ENCODE peak calls at places on chromosomes 11 and 22, in ten cellular contexts. Q, P, F, O, A, L, X, D, H and U are unnamed samples.

GRCh38 chr22:49023161-49023878 is 804.4 kb downstream of the BRD1 start:
- DNase-seq in O (no peak), H (no peak), Q (no peak), F (no peak), L (peak), P (peak), X (no peak), D (peak), A (no peak), U (no peak)

GRCh38 chr22:43451651-43452050 is 39.8 kb downstream of the MPPED1 start:
- DNase-seq in A (no peak), H (no peak), O (no peak), Q (no peak), X (no peak), F (no peak), P (no peak), D (peak), L (no peak), U (no peak)

GRCh38 chr22:19658967-19659804 is 55.1 kb upstream of the SEPTIN5 start:
- DNase-seq in L (no peak), X (no peak), Q (no peak), O (no peak), D (no peak), F (no peak), P (no peak), H (no peak), A (no peak), U (no peak)

GRCh38 chr22:17922925-17923898 is 101.1 kb downstream of the MICAL3 start:
- DNase-seq in L (peak), O (no peak), H (peak), F (no peak), A (no peak), Q (peak), D (no peak), P (no peak), X (no peak), U (no peak)

GRCh38 chr22:33515733-33516297 is 404.5 kb downstream of the LARGE1 start:
- DNase-seq in H (no peak), Q (no peak), A (no peak), O (peak), L (peak), X (no peak), P (no peak), F (no peak), D (no peak), U (no peak)

GRCh38 chr11:63680842-63681207 is 475 bp upstream of the RTN3 start:
- DNase-seq in P (no peak), A (no peak), H (no peak), D (no peak), L (no peak), X (no peak), F (no peak), O (no peak), Q (no peak), U (peak)

GRCh38 chr11:64067257-64067993 is 31.7 kb downstream of the FLRT1 start:
- DNase-seq in H (no peak), A (no peak), X (no peak), D (no peak), Q (no peak), L (no peak), O (no peak), F (no peak), P (no peak), U (no peak)

GRCh38 chr11:79242616-79243015 is 198.2 kb downstream of the TENM4 start:
- DNase-seq in X (no peak), H (no peak), P (no peak), D (no peak), A (no peak), L (no peak), Q (no peak), F (no peak), O (no peak), U (no peak)

GRCh38 chr22:49351761-49352221 is 475.9 kb downstream of the BRD1 start:
- DNase-seq in A (no peak), F (no peak), X (no peak), Q (no peak), O (no peak), L (no peak), H (no peak), D (peak), P (no peak), U (no peak)

GRCh38 chr11:39684155-39684554 is 1775.3 kb downstream of the LRRC4C start:
- DNase-seq in X (no peak), L (no peak), P (no peak), H (no peak), D (no peak), F (no peak), A (no peak), O (no peak), Q (no peak), U (no peak)

GRCh38 chr11:93822359-93822758 is 28.1 kb downstream of the VSTM5 start:
- DNase-seq in D (no peak), Q (peak), X (no peak), H (no peak), L (no peak), O (no peak), A (no peak), P (no peak), F (no peak), U (no peak)

GRCh38 chr11:104462346-104462745 is 298.4 kb upstream of the PDGFD start:
- DNase-seq in Q (peak), F (no peak), H (peak), P (no peak), D (no peak), L (no peak), A (peak), X (peak), O (no peak), U (no peak)

GRCh38 chr11:68993546-68993945 is 12.8 kb upstream of the MRGPRD start:
- DNase-seq in D (peak), P (no peak), L (no peak), A (no peak), F (no peak), Q (no peak), X (no peak), O (no peak), H (no peak), U (no peak)

GRCh38 chr11:116445108-116446047 is 327.4 kb downstream of the BUD13 start:
- DNase-seq in P (no peak), F (no peak), D (no peak), H (no peak), Q (no peak), L (no peak), X (no peak), A (no peak), O (no peak), U (no peak)

GRCh38 chr11:120181446-120181992 is 29.3 kb upstream of the OAF start:
- DNase-seq in D (peak), P (no peak), F (no peak), H (no peak), O (no peak), Q (no peak), X (no peak), A (no peak), L (no peak), U (no peak)

GRCh38 chr11:27089746-27090145 is 49.1 kb downstream of the BBOX1 start:
- DNase-seq in L (no peak), P (no peak), D (no peak), O (no peak), Q (no peak), H (no peak), A (no peak), X (no peak), F (no peak), U (no peak)

GRCh38 chr11:106306942-106307341 is 229.5 kb downstream of the AASDHPPT start:
- DNase-seq in F (no peak), Q (no peak), O (no peak), D (no peak), L (no peak), X (no peak), P (no peak), H (no peak), A (no peak), U (no peak)

GRCh38 chr22:39292561-39293074 is 26.8 kb downstream of the RPL3 start:
- DNase-seq in P (peak), H (peak), X (peak), D (peak), F (peak), A (peak), Q (peak), L (peak), O (peak), U (no peak)

GRCh38 chr22:20128902-20129746 is 2.5 kb upstream of the ZDHHC8 start:
- DNase-seq in H (peak), P (no peak), X (no peak), F (no peak), D (no peak), O (no peak), Q (peak), A (no peak), L (peak), U (no peak)

DNA sequence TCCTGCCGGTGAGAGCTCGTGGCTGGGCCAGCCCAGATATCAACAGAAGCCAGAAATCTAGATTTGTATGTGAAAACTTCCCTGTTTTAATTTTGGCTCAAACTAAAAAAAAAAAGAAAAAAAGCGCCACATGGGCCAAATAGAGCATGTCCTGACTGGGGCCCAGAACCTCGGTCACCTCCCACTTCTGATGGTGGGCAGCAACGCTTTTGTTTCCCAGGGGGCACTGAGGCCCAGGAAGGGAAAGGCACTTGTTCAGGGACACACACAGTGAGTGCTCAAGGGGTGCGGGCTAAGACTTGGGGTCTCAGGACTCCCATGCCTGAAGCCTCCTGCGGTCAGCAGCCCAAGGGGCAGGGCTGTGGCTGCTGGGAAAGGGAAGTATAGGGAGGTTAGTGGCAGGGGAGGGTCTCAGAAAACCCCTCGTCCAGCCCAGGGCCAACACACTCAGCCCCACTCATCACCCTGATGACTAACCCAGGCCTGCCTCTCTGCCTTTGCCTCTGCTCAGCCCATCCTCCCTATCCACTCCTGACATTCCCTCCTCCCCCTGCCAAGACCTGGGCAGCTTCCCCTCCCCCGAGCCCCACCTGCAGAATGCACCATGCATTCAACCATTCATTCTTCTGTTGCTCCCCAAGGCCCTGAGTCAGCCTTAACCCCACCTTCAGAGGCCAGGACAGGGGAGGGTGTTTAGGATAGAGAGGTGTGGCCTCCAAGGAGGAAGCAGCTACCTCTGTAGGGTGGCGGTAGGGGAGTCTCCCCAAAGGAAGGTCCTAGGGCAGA is 30.0 kb upstream of the TCF20 start:
- DNase-seq in X (no peak), Q (no peak), P (peak), O (no peak), D (no peak), F (no peak), H (no peak), L (no peak), A (no peak), U (no peak)
- H3K27ac ChIP-seq in X (no peak), Q (no peak), P (no peak), O (no peak), D (peak), F (no peak), H (no peak), L (no peak), A (no peak), U (no peak)

GRCh38 chr11:66476841-66477251 is 3.4 kb upstream of the DPP3 start:
- DNase-seq in L (no peak), H (no peak), X (no peak), Q (no peak), O (no peak), A (no peak), F (no peak), D (no peak), P (no peak), U (no peak)
- H3K27ac ChIP-seq in L (no peak), H (no peak), X (no peak), Q (no peak), O (no peak), A (no peak), F (no peak), D (no peak), P (no peak), U (no peak)

DNA sequence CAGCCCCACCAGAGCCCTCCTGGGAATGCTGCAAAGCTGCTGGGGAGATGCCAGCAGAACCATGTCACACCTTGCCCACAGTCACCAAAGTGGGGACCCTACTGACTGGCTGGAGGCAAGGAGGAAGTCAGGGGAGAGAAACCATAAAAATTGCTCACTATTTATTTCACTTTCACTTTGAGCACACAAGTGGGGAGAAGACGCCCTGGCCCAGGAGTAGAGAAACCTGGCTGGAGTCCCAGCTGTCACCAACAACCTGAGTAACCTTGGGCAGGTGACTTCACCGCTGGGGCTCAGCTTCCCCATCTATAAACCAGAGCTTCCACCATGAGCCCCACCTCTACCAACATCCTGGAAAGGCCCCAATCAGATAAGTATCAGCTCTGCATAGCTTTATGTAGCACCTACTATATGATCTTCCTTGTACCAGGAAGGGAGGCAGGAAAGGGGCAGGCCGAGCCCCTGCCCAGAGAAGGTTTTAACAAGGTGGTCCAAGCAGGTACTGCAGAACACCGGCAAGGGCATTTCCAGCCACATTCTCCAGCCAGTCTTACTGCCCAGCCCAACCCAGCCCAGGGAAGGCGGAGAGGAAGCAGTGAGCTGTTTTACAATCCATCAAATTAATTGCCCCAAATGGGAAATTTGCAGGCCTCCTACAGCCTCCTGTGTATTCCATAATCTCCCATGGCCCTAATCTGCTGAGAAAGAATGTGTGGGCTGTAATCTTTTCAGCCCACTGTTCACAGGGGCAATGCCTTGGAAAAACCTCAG is 27.6 kb downstream of the PLEKHA7 start:
- DNase-seq in P (no peak), D (no peak), X (no peak), H (no peak), O (no peak), Q (no peak), F (no peak), L (peak), A (no peak), U (no peak)
- H3K27ac ChIP-seq in P (peak), D (peak), X (peak), H (no peak), O (no peak), Q (no peak), F (no peak), L (peak), A (no peak), U (peak)

GRCh38 chr11:111699579-111700156 is 66.5 kb downstream of the PPP2R1B start:
- DNase-seq in O (no peak), H (no peak), P (no peak), Q (no peak), X (no peak), F (no peak), L (no peak), D (no peak), A (no peak), U (no peak)
- H3K27ac ChIP-seq in O (no peak), H (no peak), P (no peak), Q (no peak), X (no peak), F (no peak), L (no peak), D (no peak), A (no peak), U (no peak)

GRCh38 chr11:47550288-47551052 is 2.5 kb downstream of the CELF1 start:
- DNase-seq in F (no peak), A (no peak), D (peak), L (no peak), O (no peak), P (no peak), H (no peak), X (no peak), Q (no peak), U (no peak)
- H3K27ac ChIP-seq in F (no peak), A (no peak), D (no peak), L (no peak), O (peak), P (no peak), H (no peak), X (no peak), Q (no peak), U (no peak)

GRCh38 chr22:45649809-45650208 is 21.8 kb upstream of the ATXN10 start:
- DNase-seq in X (no peak), P (no peak), H (no peak), F (no peak), Q (no peak), D (peak), L (no peak), O (no peak), A (no peak), U (no peak)

GRCh38 chr22:45645526-45646414 is 25.9 kb upstream of the ATXN10 start:
- DNase-seq in A (peak), L (peak), Q (peak), O (peak), D (peak), P (peak), F (peak), X (peak), H (peak), U (peak)

GRCh38 chr22:45645150-45645525 is 26.5 kb upstream of the ATXN10 start:
- DNase-seq in X (no peak), A (no peak), D (no peak), F (no peak), O (no peak), Q (no peak), L (no peak), H (no peak), P (no peak), U (no peak)

GRCh38 chr22:45648320-45649070 is 23.1 kb upstream of the ATXN10 start:
- DNase-seq in X (no peak), Q (no peak), H (no peak), O (no peak), P (no peak), L (no peak), D (peak), A (no peak), F (no peak), U (no peak)

DNA sequence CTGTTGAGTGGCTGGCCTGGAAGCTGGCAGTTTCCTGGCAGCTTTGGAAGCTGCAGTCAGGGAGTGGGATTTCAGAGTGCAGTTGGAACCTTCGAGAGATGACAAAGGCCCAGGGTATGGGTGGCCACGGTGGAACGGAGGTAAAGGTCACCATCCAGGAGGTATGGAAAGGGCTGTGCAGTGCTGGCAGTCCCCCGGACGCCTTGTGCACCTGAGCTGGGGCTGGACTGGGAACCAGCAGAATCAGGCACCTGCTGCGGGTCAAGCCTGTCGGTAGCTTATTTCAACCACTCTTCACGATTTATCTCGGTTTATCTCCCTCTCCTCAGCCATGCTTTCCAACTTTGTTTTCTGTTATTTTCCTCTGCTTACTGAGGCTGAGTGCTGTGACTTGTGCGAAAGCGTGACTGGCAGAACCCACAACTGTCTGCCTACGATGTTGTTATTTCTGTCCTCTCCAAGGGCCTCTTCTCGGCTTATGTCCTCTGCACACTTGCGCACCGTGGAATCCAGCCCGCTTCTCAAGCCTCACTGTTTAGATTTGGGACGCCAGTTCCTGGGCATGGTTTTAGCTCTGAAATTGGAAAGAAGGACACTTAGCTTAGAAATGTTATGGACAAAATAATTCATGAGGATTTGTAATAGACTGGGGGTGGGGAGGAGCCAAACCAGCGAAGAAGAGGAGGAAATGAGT is 24.0 kb upstream of the ATXN10 start:
- DNase-seq in P (no peak), X (no peak), L (no peak), A (no peak), F (no peak), O (no peak), D (no peak), H (no peak), Q (no peak), U (no peak)
- H3K27ac ChIP-seq in P (no peak), X (no peak), L (no peak), A (no peak), F (no peak), O (no peak), D (no peak), H (no peak), Q (no peak), U (no peak)